ENCODE peak calls at places on chromosomes 2 and 18, in five cellular contexts. One of them, this sample, is unnamed.

GRCh38 chr2:68971591-68972231 is 2.7 kb upstream of the GKN1 start:
- DNase-seq in ACHN: peak; percentile 96
- DNase-seq in HS-5: peak; percentile 96
- DNase-seq in mucosa of descending colon: no peak
- DNase-seq in IMR-90: peak; percentile 95
- DNase-seq in this sample: no peak

GRCh38 chr2:54556659-54557121 is 100.6 kb downstream of the SPTBN1 start:
- DNase-seq in ACHN: peak; percentile 72
- DNase-seq in HS-5: no peak
- DNase-seq in mucosa of descending colon: no peak
- DNase-seq in IMR-90: peak; percentile 83
- DNase-seq in this sample: no peak

GRCh38 chr18:13438507-13439056 is 220.0 kb downstream of the LDLRAD4 start:
- DNase-seq in ACHN: no peak
- DNase-seq in HS-5: no peak
- DNase-seq in mucosa of descending colon: no peak
- DNase-seq in IMR-90: no peak
- DNase-seq in this sample: no peak

GRCh38 chr2:100903534-100904258 is 83.8 kb downstream of the NPAS2 start:
- DNase-seq in ACHN: no peak
- DNase-seq in HS-5: peak; percentile 33
- DNase-seq in mucosa of descending colon: no peak
- DNase-seq in IMR-90: peak; percentile 34
- DNase-seq in this sample: no peak

GRCh38 chr18:5519448-5520362 is 24.1 kb downstream of the EPB41L3 start:
- DNase-seq in ACHN: no peak
- DNase-seq in HS-5: no peak
- DNase-seq in mucosa of descending colon: no peak
- DNase-seq in IMR-90: peak; percentile 17
- DNase-seq in this sample: no peak

GRCh38 chr2:30149513-30149912 is 2.7 kb downstream of the YPEL5 start:
- DNase-seq in ACHN: no peak
- DNase-seq in HS-5: no peak
- DNase-seq in mucosa of descending colon: no peak
- DNase-seq in IMR-90: no peak
- DNase-seq in this sample: no peak

GRCh38 chr18:46754661-46755292 is 2.1 kb downstream of the ST8SIA5 start:
- DNase-seq in ACHN: no peak
- DNase-seq in HS-5: no peak
- DNase-seq in mucosa of descending colon: no peak
- DNase-seq in IMR-90: no peak
- DNase-seq in this sample: no peak

GRCh38 chr18:61738488-61738887 is 154.3 kb downstream of the RNF152 start:
- DNase-seq in ACHN: no peak
- DNase-seq in HS-5: no peak
- DNase-seq in mucosa of descending colon: no peak
- DNase-seq in IMR-90: peak; percentile 40
- DNase-seq in this sample: no peak

GRCh38 chr2:207881902-207882301 is 112.2 kb upstream of the FZD5 start:
- DNase-seq in ACHN: no peak
- DNase-seq in HS-5: no peak
- DNase-seq in mucosa of descending colon: no peak
- DNase-seq in IMR-90: no peak
- DNase-seq in this sample: no peak

GRCh38 chr2:237459741-237460174 is 27.3 kb upstream of the MLPH start:
- DNase-seq in ACHN: peak; percentile 47
- DNase-seq in HS-5: peak; percentile 79
- DNase-seq in mucosa of descending colon: no peak
- DNase-seq in IMR-90: peak; percentile 82
- DNase-seq in this sample: no peak

This sample was measured in GM19239.